ENCODE peak calls at places on chromosomes 16 and 17, in four cellular contexts. F is cardiac muscle cell, J is EL, K is NCI-H2171 treated with DMSO at 0.1 percent for 48 hours. D is an unnamed sample.

GRCh38 chr16:22103371-22103890 is 11.1 kb downstream of the VWA3A start:
- DNase-seq in F (no peak), J (no peak), K (no peak), D (no peak)

GRCh38 chr17:6677158-6677831 is 25.7 kb downstream of the C17orf100 start:
- DNase-seq in F (peak; percentile 19), K (no peak), J (peak; percentile 54), D (peak; percentile 48)

GRCh38 chr16:10178079-10178478 is 4.1 kb downstream of the GRIN2A start:
- DNase-seq in F (no peak), K (no peak), J (peak; percentile 61), D (no peak)

GRCh38 chr16:89581045-89581695 is 5.6 kb downstream of the CPNE7 start:
- DNase-seq in F (peak; percentile 97), J (peak; percentile 100), K (no peak), D (peak; percentile 96)

GRCh38 chr16:65782537-65783290 is 583.8 kb upstream of the CDH5 start:
- DNase-seq in F (peak; percentile 90), J (peak; percentile 86), K (no peak), D (peak; percentile 93)

GRCh38 chr16:9159839-9160550 is 68.6 kb downstream of the HAPSTR1 start:
- DNase-seq in J (peak; percentile 55), F (peak; percentile 66), K (peak; percentile 52), D (peak; percentile 49)

GRCh38 chr16:88066680-88067529 is 115.7 kb downstream of the BANP start:
- DNase-seq in K (no peak), J (no peak), F (no peak), D (no peak)

GRCh38 chr16:81863630-81864352 is 84.7 kb downstream of the PLCG2 start:
- DNase-seq in F (no peak), J (no peak), K (no peak), D (no peak)

GRCh38 chr17:79005063-79005861 is 4.3 kb downstream of the CANT1 start:
- DNase-seq in K (peak; percentile 88), F (no peak), J (no peak), D (no peak)

GRCh38 chr17:21513012-21513570 is 136.9 kb downstream of the KCNJ12 start:
- DNase-seq in K (peak; percentile 57), F (peak; percentile 80), J (peak; percentile 69), D (peak; percentile 58)

GRCh38 chr16:822909-823297 is 22.4 kb upstream of the GNG13 start:
- DNase-seq in K (no peak), F (no peak), J (no peak), D (no peak)

GRCh38 chr16:29021471-29021870 is 36.6 kb downstream of the LAT start:
- DNase-seq in F (no peak), J (no peak), K (no peak), D (no peak)

GRCh38 chr17:56325561-56325960 is 172.3 kb downstream of the ANKFN1 start:
- DNase-seq in J (no peak), K (no peak), F (no peak), D (no peak)